ENCODE peak calls at places on chromosomes 11 and 22, in nine cellular contexts. T is GM23248, V is PC-3, J is neural progenitor cell, H is SK-N-SH, N is HCT116, F is MM.1S, P is OCI-LY7, W is GM23338. A is an unnamed sample.

GRCh38 chr11:10623797-10624761 is 55.6 kb upstream of the LYVE1 start:
- DNase-seq in T (peak), V (peak), J (no peak), H (peak), N (peak), F (peak), P (peak), W (peak), A (no peak)

GRCh38 chr22:33652596-33652995 is 267.7 kb downstream of the LARGE1 start:
- DNase-seq in T (peak), V (no peak), J (no peak), H (no peak), N (no peak), F (no peak), P (no peak), W (no peak), A (peak)

GRCh38 chr22:48749555-48750227 is 1078.0 kb downstream of the BRD1 start:
- DNase-seq in T (no peak), V (no peak), J (no peak), H (no peak), N (no peak), F (no peak), P (no peak), W (no peak), A (peak)

GRCh38 chr11:117159892-117160291 is 15.8 kb downstream of the PAFAH1B2 start:
- DNase-seq in T (no peak), V (no peak), J (no peak), H (no peak), N (no peak), F (no peak), P (no peak), W (no peak), A (no peak)

GRCh38 chr22:38298312-38299000 is 18.8 kb downstream of the CSNK1E start:
- DNase-seq in T (peak), V (peak), J (peak), H (peak), N (peak), F (no peak), P (peak), W (peak), A (peak)

GRCh38 chr11:129248618-129249017 is 56.5 kb upstream of the ARHGAP32 start:
- DNase-seq in T (peak), V (peak), J (no peak), H (no peak), N (no peak), F (no peak), P (no peak), W (no peak), A (peak)

GRCh38 chr22:46825145-46825544 is 62.7 kb downstream of the TBC1D22A start:
- DNase-seq in T (no peak), V (no peak), J (no peak), H (peak), N (no peak), F (no peak), P (no peak), W (no peak), A (no peak)

GRCh38 chr22:30606455-30607299 is at the start of gene TCN2:
- DNase-seq in T (peak), V (peak), J (peak), H (peak), N (no peak), F (peak), P (no peak), W (peak), A (peak)

GRCh38 chr22:38109391-38110000 is 988 bp downstream of the BAIAP2L2 start:
- DNase-seq in T (no peak), V (no peak), J (peak), H (no peak), N (no peak), F (no peak), P (peak), W (peak), A (no peak)

GRCh38 chr22:28074526-28074925 is 155.5 kb upstream of the PITPNB start:
- DNase-seq in T (no peak), V (no peak), J (no peak), H (no peak), N (no peak), F (no peak), P (no peak), W (no peak), A (no peak)

GRCh38 chr11:15815246-15816209 is 540.8 kb downstream of the SOX6 start:
- DNase-seq in T (peak), V (no peak), J (no peak), H (no peak), N (no peak), F (no peak), P (no peak), W (no peak), A (no peak)
- H3K4me3 ChIP-seq in T (no peak), V (no peak), J (no peak), H (no peak), N (no peak), F (no peak), P (no peak), W (no peak), A (no peak)

GRCh38 chr11:134854391-134854991 is 442.4 kb upstream of the B3GAT1 start:
- DNase-seq in T (no peak), V (no peak), J (no peak), H (no peak), N (no peak), F (no peak), P (no peak), W (no peak), A (no peak)
- TF ChIP-seq EZH2phosphoT487 in T (no peak), V (no peak), J (no peak), H (no peak), N (no peak), F (no peak), P (no peak), W (no peak), A (no peak)

GRCh38 chr11:61947486-61948210 is 2.5 kb upstream of the BEST1 start:
- DNase-seq in T (peak), V (peak), J (peak), H (peak), N (peak), F (peak), P (peak), W (peak), A (peak)

GRCh38 chr11:61948505-61948904 is 1.6 kb upstream of the BEST1 start:
- DNase-seq in T (no peak), V (no peak), J (no peak), H (no peak), N (no peak), F (no peak), P (no peak), W (no peak), A (no peak)

GRCh38 chr11:61949169-61950034 is 749 bp upstream of the BEST1 start:
- DNase-seq in T (peak), V (no peak), J (peak), H (peak), N (peak), F (peak), P (peak), W (peak), A (peak)

GRCh38 chr11:61951484-61952135 is 1.5 kb downstream of the BEST1 start:
- DNase-seq in T (no peak), V (no peak), J (no peak), H (no peak), N (no peak), F (no peak), P (no peak), W (no peak), A (no peak)

DNA sequence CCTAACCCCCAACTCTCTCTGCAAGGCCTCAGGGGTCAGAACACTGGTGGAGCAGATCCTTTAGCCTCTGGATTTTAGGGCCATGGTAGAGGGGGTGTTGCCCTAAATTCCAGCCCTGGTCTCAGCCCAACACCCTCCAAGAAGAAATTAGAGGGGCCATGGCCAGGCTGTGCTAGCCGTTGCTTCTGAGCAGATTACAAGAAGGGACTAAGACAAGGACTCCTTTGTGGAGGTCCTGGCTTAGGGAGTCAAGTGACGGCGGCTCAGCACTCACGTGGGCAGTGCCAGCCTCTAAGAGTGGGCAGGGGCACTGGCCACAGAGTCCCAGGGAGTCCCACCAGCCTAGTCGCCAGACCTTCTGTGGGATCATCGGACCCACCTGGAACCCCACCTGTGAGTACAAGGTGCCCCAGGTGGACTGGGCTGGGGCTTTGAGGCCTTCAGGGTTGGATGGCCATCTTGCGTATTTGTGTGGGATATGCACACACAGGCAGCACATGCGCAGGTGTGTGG is at the start of gene BEST1:
- DNase-seq in T (no peak), V (no peak), J (no peak), H (no peak), N (no peak), F (no peak), P (no peak), W (no peak), A (no peak)
- H3K4me3 ChIP-seq in T (no peak), V (no peak), J (no peak), H (no peak), N (no peak), F (no peak), P (no peak), W (no peak), A (no peak)

GRCh38 chr11:72762641-72763304 is 10.6 kb upstream of the ARAP1 start:
- DNase-seq in T (no peak), V (no peak), J (no peak), H (no peak), N (no peak), F (peak), P (no peak), W (no peak), A (no peak)

GRCh38 chr11:72766152-72766902 is 14.1 kb upstream of the ARAP1 start:
- DNase-seq in T (no peak), V (no peak), J (no peak), H (no peak), N (no peak), F (no peak), P (no peak), W (no peak), A (no peak)

GRCh38 chr11:72763823-72764222 is 11.6 kb upstream of the ARAP1 start:
- DNase-seq in T (no peak), V (no peak), J (no peak), H (no peak), N (no peak), F (no peak), P (no peak), W (no peak), A (no peak)

GRCh38 chr11:72767203-72768062 is 15.2 kb upstream of the ARAP1 start:
- DNase-seq in T (no peak), V (no peak), J (no peak), H (no peak), N (no peak), F (no peak), P (no peak), W (no peak), A (no peak)

DNA sequence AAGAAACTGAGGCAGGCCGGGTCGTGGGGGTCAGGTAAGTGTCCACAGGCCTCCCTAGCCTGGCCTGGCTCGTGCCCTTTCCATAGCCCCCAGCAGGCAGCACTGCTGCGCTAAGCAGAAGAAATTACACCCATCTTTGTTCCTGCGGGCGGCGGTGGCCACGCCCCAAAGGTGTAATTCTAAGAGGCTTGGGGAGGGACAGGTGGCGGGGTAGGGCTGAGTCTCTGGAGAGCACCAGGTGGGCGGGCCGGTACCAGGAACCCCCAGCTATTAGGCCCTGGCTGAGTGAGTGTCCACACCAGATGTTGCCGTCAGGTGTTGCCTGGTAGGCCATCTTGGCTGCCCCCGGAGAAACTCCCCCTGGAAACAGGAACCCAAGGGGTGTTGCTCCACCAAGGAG is 12.3 kb upstream of the ARAP1 start:
- DNase-seq in T (no peak), V (no peak), J (peak), H (no peak), N (no peak), F (no peak), P (no peak), W (peak), A (peak)
- TF ChIP-seq EZH2phosphoT487 in T (no peak), V (no peak), J (no peak), H (no peak), N (no peak), F (no peak), P (no peak), W (no peak), A (no peak)

GRCh38 chr11:7538466-7539454 is 25.0 kb downstream of the PPFIBP2 start:
- DNase-seq in T (no peak), V (peak), J (peak), H (no peak), N (no peak), F (no peak), P (no peak), W (no peak), A (no peak)

GRCh38 chr11:7536102-7536501 is 22.3 kb downstream of the PPFIBP2 start:
- DNase-seq in T (no peak), V (no peak), J (peak), H (peak), N (no peak), F (no peak), P (no peak), W (peak), A (peak)

GRCh38 chr11:7534030-7534378 is 20.2 kb downstream of the PPFIBP2 start:
- DNase-seq in T (no peak), V (no peak), J (no peak), H (no peak), N (no peak), F (no peak), P (no peak), W (no peak), A (no peak)

GRCh38 chr11:7538023-7538422 is 24.2 kb downstream of the PPFIBP2 start:
- DNase-seq in T (peak), V (no peak), J (no peak), H (no peak), N (no peak), F (no peak), P (no peak), W (no peak), A (no peak)

GRCh38 chr11:7537260-7537659 is 23.5 kb downstream of the PPFIBP2 start:
- DNase-seq in T (no peak), V (no peak), J (no peak), H (no peak), N (no peak), F (no peak), P (no peak), W (no peak), A (no peak)
- H3K4me3 ChIP-seq in T (no peak), V (no peak), J (no peak), H (no peak), N (no peak), F (no peak), P (no peak), W (no peak), A (no peak)

DNA sequence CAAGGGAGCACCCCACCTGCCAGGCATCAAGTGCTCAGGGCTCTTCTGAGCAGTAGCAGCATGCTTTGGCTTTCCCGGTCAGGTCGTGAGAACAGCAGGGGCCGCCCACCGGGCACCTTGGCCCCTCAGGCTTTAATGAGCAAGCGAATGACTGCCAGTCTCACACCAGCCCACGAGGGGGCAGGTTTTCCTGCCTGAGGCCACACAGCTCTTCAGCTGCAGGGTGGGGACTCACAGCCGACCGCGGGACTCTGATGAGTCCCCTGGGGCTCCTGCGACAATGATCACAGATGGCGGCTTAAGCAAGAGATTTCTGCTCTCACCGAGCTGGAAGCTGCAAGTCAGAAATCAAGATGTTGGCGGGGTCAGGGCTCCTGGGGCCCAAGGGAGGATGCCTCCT is 14.3 kb upstream of the FGF19 start:
- DNase-seq in T (peak), V (peak), J (peak), H (peak), N (no peak), F (no peak), P (peak), W (peak), A (peak)
- TF ChIP-seq EZH2phosphoT487 in T (no peak), V (no peak), J (peak), H (no peak), N (no peak), F (no peak), P (no peak), W (no peak), A (no peak)

GRCh38 chr11:124759268-124760204 is 2.6 kb downstream of the ESAM start:
- DNase-seq in T (no peak), V (no peak), J (peak), H (peak), N (no peak), F (no peak), P (no peak), W (peak), A (no peak)
- H3K4me3 ChIP-seq in T (peak), V (no peak), J (peak), H (no peak), N (no peak), F (peak), P (no peak), W (peak), A (peak)

GRCh38 chr11:100731471-100731870 is 44.4 kb downstream of the ARHGAP42 start:
- DNase-seq in T (no peak), V (no peak), J (peak), H (no peak), N (no peak), F (no peak), P (no peak), W (no peak), A (no peak)
- TF ChIP-seq EZH2phosphoT487 in T (no peak), V (no peak), J (peak), H (no peak), N (no peak), F (no peak), P (no peak), W (no peak), A (no peak)

GRCh38 chr22:42282943-42283287 is 12.5 kb upstream of the TCF20 start:
- DNase-seq in T (peak), V (no peak), J (peak), H (no peak), N (no peak), F (no peak), P (no peak), W (no peak), A (no peak)
- H3K4me3 ChIP-seq in T (peak), V (no peak), J (peak), H (no peak), N (no peak), F (no peak), P (no peak), W (peak), A (no peak)

GRCh38 chr11:63551889-63552266 is 11.3 kb downstream of the PLAAT2 start:
- DNase-seq in T (no peak), V (no peak), J (no peak), H (no peak), N (no peak), F (no peak), P (no peak), W (no peak), A (no peak)
- TF ChIP-seq EZH2phosphoT487 in T (no peak), V (no peak), J (no peak), H (no peak), N (no peak), F (no peak), P (no peak), W (no peak), A (no peak)